ENCODE peak calls at places on chromosomes 11 and 22, in four cellular contexts. One of them, this sample, is unnamed.

GRCh38 chr11:76769071-76769560 is 14.0 kb upstream of the TSKU start:
- DNase-seq in K562: no peak
- DNase-seq in WTC11: no peak
- DNase-seq in HepG2: no peak
- DNase-seq in this sample: no peak

GRCh38 chr11:113778111-113778910 is 1.3 kb upstream of the CLDN25 start:
- DNase-seq in K562: no peak
- DNase-seq in WTC11: no peak
- DNase-seq in HepG2: peak; percentile 40
- DNase-seq in this sample: no peak

GRCh38 chr11:23976369-23976768 is 520.5 kb upstream of the LUZP2 start:
- DNase-seq in K562: no peak
- DNase-seq in WTC11: no peak
- DNase-seq in HepG2: no peak
- DNase-seq in this sample: no peak

GRCh38 chr11:33933607-33934006 is 41.7 kb upstream of the LMO2 start:
- DNase-seq in K562: no peak
- DNase-seq in WTC11: no peak
- DNase-seq in HepG2: no peak
- DNase-seq in this sample: no peak

GRCh38 chr11:1204381-1205101 is 18.3 kb upstream of the MUC5B start:
- DNase-seq in K562: no peak
- DNase-seq in WTC11: peak; percentile 9
- DNase-seq in HepG2: no peak
- DNase-seq in this sample: no peak

GRCh38 chr11:92070026-92070889 is 154.4 kb upstream of the FAT3 start:
- DNase-seq in K562: no peak
- DNase-seq in WTC11: no peak
- DNase-seq in HepG2: no peak
- DNase-seq in this sample: no peak

GRCh38 chr22:43393132-43393844 is 18.5 kb upstream of the MPPED1 start:
- DNase-seq in K562: no peak
- DNase-seq in WTC11: no peak
- DNase-seq in HepG2: peak; percentile 75
- DNase-seq in this sample: no peak

GRCh38 chr11:59545179-59546020 is 34.1 kb downstream of the OR4D9 start:
- DNase-seq in K562: peak; percentile 89
- DNase-seq in WTC11: no peak
- DNase-seq in HepG2: no peak
- DNase-seq in this sample: no peak

GRCh38 chr11:72100009-72100408 is 3.1 kb downstream of the LAMTOR1 start:
- DNase-seq in K562: no peak
- DNase-seq in WTC11: no peak
- DNase-seq in HepG2: no peak
- DNase-seq in this sample: no peak

GRCh38 chr11:20035701-20036601 is 124.3 kb downstream of the DBX1 start:
- DNase-seq in K562: no peak
- DNase-seq in WTC11: no peak
- DNase-seq in HepG2: peak; percentile 91
- DNase-seq in this sample: no peak

DNA sequence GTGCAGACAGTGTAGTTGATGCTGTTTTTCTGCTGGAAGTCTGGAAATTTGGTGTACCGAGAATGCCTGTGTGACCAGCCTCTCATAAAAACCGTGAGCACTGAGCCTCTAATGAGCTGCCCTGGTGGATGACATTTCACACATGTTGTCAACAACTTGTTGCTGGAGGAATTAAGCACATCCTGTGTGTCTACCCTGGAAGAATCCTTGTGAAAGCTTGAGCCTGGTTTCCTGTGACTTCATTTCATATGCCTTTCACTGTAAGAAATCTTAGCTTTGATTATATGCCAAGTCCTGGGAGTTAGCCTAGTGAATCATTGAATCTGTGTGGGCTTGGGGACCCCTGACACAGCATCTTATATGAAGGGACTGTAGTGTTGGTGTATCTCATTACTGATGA is 131.2 kb downstream of the LDLRAD3 start:
- DNase-seq in K562: no peak
- DNase-seq in WTC11: no peak
- DNase-seq in HepG2: no peak
- DNase-seq in this sample: no peak
- TF ChIP-seq ELF4 in K562: no peak
- TF ChIP-seq ELF4 in WTC11: no peak
- TF ChIP-seq ELF4 in HepG2: no peak
- TF ChIP-seq ELF4 in this sample: no peak

GRCh38 chr11:15886866-15887265 is 469.5 kb downstream of the SOX6 start:
- DNase-seq in K562: no peak
- DNase-seq in WTC11: no peak
- DNase-seq in HepG2: no peak
- DNase-seq in this sample: no peak

GRCh38 chr11:15883349-15883961 is 472.9 kb downstream of the SOX6 start:
- DNase-seq in K562: no peak
- DNase-seq in WTC11: no peak
- DNase-seq in HepG2: no peak
- DNase-seq in this sample: no peak

GRCh38 chr11:15884131-15884530 is 472.2 kb downstream of the SOX6 start:
- DNase-seq in K562: no peak
- DNase-seq in WTC11: no peak
- DNase-seq in HepG2: no peak
- DNase-seq in this sample: no peak

GRCh38 chr11:15885913-15886698 is 470.2 kb downstream of the SOX6 start:
- DNase-seq in K562: no peak
- DNase-seq in WTC11: no peak
- DNase-seq in HepG2: no peak
- DNase-seq in this sample: no peak

DNA sequence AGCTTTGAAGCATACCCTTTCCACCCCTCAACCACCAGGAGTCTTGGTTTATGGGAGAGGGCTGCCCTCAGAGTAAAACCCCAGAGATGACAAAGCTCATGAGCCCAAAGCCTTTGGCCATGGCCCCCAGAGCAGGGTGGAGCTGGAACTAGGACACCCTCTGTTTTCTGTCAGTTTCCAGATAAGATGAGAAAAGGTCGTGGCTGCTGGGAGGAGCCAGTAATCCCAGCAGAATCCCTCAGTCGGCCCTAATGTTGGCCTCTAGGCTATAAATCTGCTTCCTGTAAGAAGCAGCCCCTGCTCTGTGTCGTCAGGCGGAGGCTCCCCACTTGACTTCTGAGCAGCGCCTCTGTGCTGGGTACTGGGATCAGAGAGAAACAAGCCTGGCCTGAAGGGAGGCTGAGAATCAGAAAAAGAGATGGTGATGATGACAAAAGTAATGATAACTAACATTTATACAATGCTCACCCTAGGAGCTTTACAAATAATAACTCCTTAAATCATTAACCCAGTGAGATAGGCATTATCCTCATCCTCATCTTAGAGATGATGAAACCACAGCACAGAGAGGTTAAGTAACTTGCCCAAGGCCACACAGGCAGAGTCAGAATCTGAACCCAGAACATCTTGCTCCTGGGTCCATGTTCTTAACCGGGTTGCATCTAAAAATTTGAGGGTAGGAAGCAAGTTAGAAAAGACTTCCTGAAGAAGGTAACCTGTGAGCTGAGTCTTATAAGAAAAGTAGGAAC is 471.4 kb downstream of the SOX6 start:
- DNase-seq in K562: peak; percentile 72
- DNase-seq in WTC11: no peak
- DNase-seq in HepG2: no peak
- DNase-seq in this sample: no peak
- TF ChIP-seq ELF4 in K562: no peak
- TF ChIP-seq ELF4 in WTC11: no peak
- TF ChIP-seq ELF4 in HepG2: no peak
- TF ChIP-seq ELF4 in this sample: no peak

DNA sequence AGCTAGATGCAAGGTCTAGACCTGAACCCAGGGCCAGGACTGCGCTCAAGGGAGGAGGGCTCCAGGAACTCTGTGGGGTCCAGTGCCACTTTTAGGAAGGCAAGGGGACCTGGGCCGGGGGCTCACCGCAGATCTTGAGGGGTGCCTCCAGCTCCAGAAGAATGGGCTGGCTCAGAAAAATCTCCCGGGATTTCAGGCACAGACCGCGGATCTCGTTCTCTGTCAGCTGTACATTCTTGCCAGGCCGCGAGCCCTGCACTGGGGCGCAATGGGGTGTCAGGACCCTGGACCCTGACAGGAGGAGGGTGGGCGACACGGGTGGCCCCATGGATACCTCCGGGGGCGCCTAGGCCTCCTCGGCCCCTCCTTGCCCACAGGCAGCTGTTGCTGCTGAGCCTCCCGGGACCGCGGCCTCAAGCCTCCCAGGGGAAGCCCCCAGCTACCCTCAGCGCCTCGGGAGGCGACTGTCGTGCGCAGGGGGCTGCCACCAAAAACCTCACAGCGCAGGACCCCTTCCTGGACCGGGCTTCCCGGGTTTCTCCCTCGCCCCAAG is 640 bp downstream of the PPP1CA start:
- DNase-seq in K562: peak; percentile 8
- DNase-seq in WTC11: no peak
- DNase-seq in HepG2: no peak
- DNase-seq in this sample: no peak
- TF ChIP-seq ELF4 in K562: no peak
- TF ChIP-seq ELF4 in WTC11: no peak
- TF ChIP-seq ELF4 in HepG2: no peak
- TF ChIP-seq ELF4 in this sample: no peak

GRCh38 chr11:27907534-27907933 is 200.4 kb downstream of the KIF18A start:
- DNase-seq in K562: no peak
- DNase-seq in WTC11: no peak
- DNase-seq in HepG2: no peak
- DNase-seq in this sample: no peak

GRCh38 chr11:27898166-27898565 is 197.9 kb upstream of the BDNF start:
- DNase-seq in K562: no peak
- DNase-seq in WTC11: no peak
- DNase-seq in HepG2: no peak
- DNase-seq in this sample: no peak

GRCh38 chr11:27904358-27905055 is 203.4 kb downstream of the KIF18A start:
- DNase-seq in K562: no peak
- DNase-seq in WTC11: no peak
- DNase-seq in HepG2: no peak
- DNase-seq in this sample: no peak

GRCh38 chr11:27902981-27903624 is 202.8 kb upstream of the BDNF start:
- DNase-seq in K562: no peak
- DNase-seq in WTC11: no peak
- DNase-seq in HepG2: no peak
- DNase-seq in this sample: no peak
- TF ChIP-seq ELF4 in K562: no peak
- TF ChIP-seq ELF4 in WTC11: no peak
- TF ChIP-seq ELF4 in HepG2: no peak
- TF ChIP-seq ELF4 in this sample: no peak

GRCh38 chr11:8906629-8907028 is 4.4 kb upstream of the AKIP1 start:
- DNase-seq in K562: no peak
- DNase-seq in WTC11: no peak
- DNase-seq in HepG2: no peak
- DNase-seq in this sample: no peak
- TF ChIP-seq ELF4 in K562: no peak
- TF ChIP-seq ELF4 in WTC11: no peak
- TF ChIP-seq ELF4 in HepG2: no peak
- TF ChIP-seq ELF4 in this sample: no peak

DNA sequence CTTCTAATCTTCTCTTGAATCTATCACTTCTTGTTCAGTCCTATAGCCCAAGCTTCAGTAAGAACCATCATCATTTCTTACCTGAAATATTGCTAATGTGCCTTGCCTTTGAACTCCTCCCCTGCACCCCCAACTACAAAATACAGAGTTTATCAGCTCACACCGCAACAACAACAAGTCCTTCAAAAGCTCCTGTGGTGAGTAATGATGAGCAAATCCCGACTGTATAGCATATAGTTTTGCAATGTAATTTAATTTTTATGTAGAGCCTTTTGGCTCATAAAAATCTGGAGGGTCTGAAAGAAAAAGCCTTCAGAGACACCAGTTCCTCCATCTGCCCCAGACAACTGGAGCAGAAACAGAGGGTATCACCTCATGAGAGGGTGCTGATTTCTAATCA is 124.7 kb downstream of the ARHGAP32 start:
- DNase-seq in K562: no peak
- DNase-seq in WTC11: no peak
- DNase-seq in HepG2: no peak
- DNase-seq in this sample: no peak
- TF ChIP-seq ELF4 in K562: no peak
- TF ChIP-seq ELF4 in WTC11: no peak
- TF ChIP-seq ELF4 in HepG2: no peak
- TF ChIP-seq ELF4 in this sample: no peak

GRCh38 chr22:25896098-25896497 is 154.1 kb downstream of the MYO18B start:
- DNase-seq in K562: no peak
- DNase-seq in WTC11: no peak
- DNase-seq in HepG2: peak; percentile 9
- DNase-seq in this sample: no peak
- TF ChIP-seq ELF4 in K562: no peak
- TF ChIP-seq ELF4 in WTC11: no peak
- TF ChIP-seq ELF4 in HepG2: no peak
- TF ChIP-seq ELF4 in this sample: no peak

GRCh38 chr11:74024630-74025029 is 15.7 kb upstream of the UCP3 start:
- DNase-seq in K562: no peak
- DNase-seq in WTC11: no peak
- DNase-seq in HepG2: no peak
- DNase-seq in this sample: no peak
- TF ChIP-seq ELF4 in K562: no peak
- TF ChIP-seq ELF4 in WTC11: no peak
- TF ChIP-seq ELF4 in HepG2: no peak
- TF ChIP-seq ELF4 in this sample: no peak

GRCh38 chr11:46808804-46809431 is 37.2 kb downstream of the CKAP5 start:
- DNase-seq in K562: no peak
- DNase-seq in WTC11: no peak
- DNase-seq in HepG2: peak; percentile 25
- DNase-seq in this sample: peak; percentile 14
- TF ChIP-seq ELF4 in K562: no peak
- TF ChIP-seq ELF4 in WTC11: no peak
- TF ChIP-seq ELF4 in HepG2: no peak
- TF ChIP-seq ELF4 in this sample: no peak

This sample was measured in HEK293T.